ENCODE peak calls at places on chromosome 9, in six cellular contexts. One of them, this sample, is unnamed.

GRCh38 chr9:16360247-16360646 is 510.2 kb downstream of the BNC2 start:
- DNase-seq in fibroblast of lung: no peak
- DNase-seq in adrenal gland: no peak
- DNase-seq in GM06990: no peak
- DNase-seq in endodermal cell: no peak
- DNase-seq in colonic mucosa: no peak
- DNase-seq in this sample: no peak

GRCh38 chr9:122071716-122072115 is 21.4 kb downstream of the TTLL11 start:
- DNase-seq in fibroblast of lung: no peak
- DNase-seq in adrenal gland: no peak
- DNase-seq in GM06990: no peak
- DNase-seq in endodermal cell: no peak
- DNase-seq in colonic mucosa: no peak
- DNase-seq in this sample: no peak

GRCh38 chr9:126701820-126702500 is 88.2 kb downstream of the LMX1B start:
- DNase-seq in fibroblast of lung: no peak
- DNase-seq in adrenal gland: no peak
- DNase-seq in GM06990: no peak
- DNase-seq in endodermal cell: peak
- DNase-seq in colonic mucosa: no peak
- DNase-seq in this sample: no peak

GRCh38 chr9:80951675-80952074 is 737.7 kb downstream of the TLE1 start:
- DNase-seq in fibroblast of lung: peak
- DNase-seq in adrenal gland: no peak
- DNase-seq in GM06990: no peak
- DNase-seq in endodermal cell: no peak
- DNase-seq in colonic mucosa: no peak
- DNase-seq in this sample: peak

GRCh38 chr9:91515074-91515687 is 91.5 kb upstream of the NFIL3 start:
- DNase-seq in fibroblast of lung: peak
- DNase-seq in adrenal gland: peak
- DNase-seq in GM06990: peak
- DNase-seq in endodermal cell: no peak
- DNase-seq in colonic mucosa: no peak
- DNase-seq in this sample: peak

GRCh38 chr9:33329996-33330395 is 39.7 kb downstream of the NFX1 start:
- DNase-seq in fibroblast of lung: peak
- DNase-seq in adrenal gland: no peak
- DNase-seq in GM06990: no peak
- DNase-seq in endodermal cell: no peak
- DNase-seq in colonic mucosa: peak
- DNase-seq in this sample: no peak

GRCh38 chr9:137482094-137482781 is 23.1 kb upstream of the NSMF start:
- DNase-seq in fibroblast of lung: peak
- DNase-seq in adrenal gland: peak
- DNase-seq in GM06990: no peak
- DNase-seq in endodermal cell: no peak
- DNase-seq in colonic mucosa: no peak
- DNase-seq in this sample: peak

GRCh38 chr9:5626727-5627634 is 1.9 kb upstream of the RIC1 start:
- DNase-seq in fibroblast of lung: peak
- DNase-seq in adrenal gland: peak
- DNase-seq in GM06990: peak
- DNase-seq in endodermal cell: no peak
- DNase-seq in colonic mucosa: peak
- DNase-seq in this sample: peak

GRCh38 chr9:136625101-136626065 is 37.3 kb upstream of the EGFL7 start:
- DNase-seq in fibroblast of lung: peak
- DNase-seq in adrenal gland: peak
- DNase-seq in GM06990: no peak
- DNase-seq in endodermal cell: peak
- DNase-seq in colonic mucosa: peak
- DNase-seq in this sample: peak

GRCh38 chr9:121439711-121440110 is 59.9 kb downstream of the GGTA1 start:
- DNase-seq in fibroblast of lung: no peak
- DNase-seq in adrenal gland: no peak
- DNase-seq in GM06990: no peak
- DNase-seq in endodermal cell: no peak
- DNase-seq in colonic mucosa: no peak
- DNase-seq in this sample: no peak

GRCh38 chr9:113475031-113475430 is 11.5 kb downstream of the RGS3 start:
- DNase-seq in fibroblast of lung: no peak
- DNase-seq in adrenal gland: peak
- DNase-seq in GM06990: no peak
- DNase-seq in endodermal cell: peak
- DNase-seq in colonic mucosa: no peak
- DNase-seq in this sample: no peak

GRCh38 chr9:107874591-107875374 is 385.2 kb upstream of the KLF4 start:
- DNase-seq in fibroblast of lung: no peak
- DNase-seq in adrenal gland: no peak
- DNase-seq in GM06990: peak
- DNase-seq in endodermal cell: no peak
- DNase-seq in colonic mucosa: no peak
- DNase-seq in this sample: no peak

GRCh38 chr9:18767141-18767540 is 265.9 kb downstream of the SAXO1 start:
- DNase-seq in fibroblast of lung: peak
- DNase-seq in adrenal gland: no peak
- DNase-seq in GM06990: no peak
- DNase-seq in endodermal cell: no peak
- DNase-seq in colonic mucosa: no peak
- DNase-seq in this sample: no peak

GRCh38 chr9:20972684-20973083 is 58.8 kb downstream of the HACD4 start:
- DNase-seq in fibroblast of lung: no peak
- DNase-seq in adrenal gland: no peak
- DNase-seq in GM06990: no peak
- DNase-seq in endodermal cell: no peak
- DNase-seq in colonic mucosa: no peak
- DNase-seq in this sample: no peak

GRCh38 chr9:129509508-129509907 is 111.4 kb downstream of the C9orf50 start:
- DNase-seq in fibroblast of lung: peak
- DNase-seq in adrenal gland: no peak
- DNase-seq in GM06990: no peak
- DNase-seq in endodermal cell: no peak
- DNase-seq in colonic mucosa: no peak
- DNase-seq in this sample: peak

GRCh38 chr9:91192379-91192775 is 169.3 kb downstream of the AUH start:
- DNase-seq in fibroblast of lung: peak
- DNase-seq in adrenal gland: peak
- DNase-seq in GM06990: no peak
- DNase-seq in endodermal cell: no peak
- DNase-seq in colonic mucosa: no peak
- DNase-seq in this sample: peak

GRCh38 chr9:132802121-132802795 is 75.8 kb downstream of the AK8 start:
- DNase-seq in fibroblast of lung: no peak
- DNase-seq in adrenal gland: peak
- DNase-seq in GM06990: no peak
- DNase-seq in endodermal cell: peak
- DNase-seq in colonic mucosa: no peak
- DNase-seq in this sample: no peak

GRCh38 chr9:78507008-78507407 is 210.1 kb downstream of the PSAT1 start:
- DNase-seq in fibroblast of lung: no peak
- DNase-seq in adrenal gland: no peak
- DNase-seq in GM06990: no peak
- DNase-seq in endodermal cell: no peak
- DNase-seq in colonic mucosa: no peak
- DNase-seq in this sample: no peak

GRCh38 chr9:78694950-78695349 is 398.0 kb downstream of the PSAT1 start:
- DNase-seq in fibroblast of lung: no peak
- DNase-seq in adrenal gland: no peak
- DNase-seq in GM06990: no peak
- DNase-seq in endodermal cell: peak
- DNase-seq in colonic mucosa: no peak
- DNase-seq in this sample: no peak

GRCh38 chr9:37564114-37564513 is 12.1 kb downstream of the FBXO10 start:
- DNase-seq in fibroblast of lung: no peak
- DNase-seq in adrenal gland: no peak
- DNase-seq in GM06990: no peak
- DNase-seq in endodermal cell: no peak
- DNase-seq in colonic mucosa: no peak
- DNase-seq in this sample: no peak

GRCh38 chr9:101605547-101605946 is 10.8 kb upstream of the PPP3R2 start:
- DNase-seq in fibroblast of lung: no peak
- DNase-seq in adrenal gland: no peak
- DNase-seq in GM06990: no peak
- DNase-seq in endodermal cell: no peak
- DNase-seq in colonic mucosa: no peak
- DNase-seq in this sample: no peak

GRCh38 chr9:81477669-81478068 is 211.7 kb downstream of the TLE1 start:
- DNase-seq in fibroblast of lung: no peak
- DNase-seq in adrenal gland: no peak
- DNase-seq in GM06990: no peak
- DNase-seq in endodermal cell: no peak
- DNase-seq in colonic mucosa: no peak
- DNase-seq in this sample: no peak

GRCh38 chr9:117276444-117276843 is 138.4 kb downstream of the ASTN2 start:
- DNase-seq in fibroblast of lung: no peak
- DNase-seq in adrenal gland: peak
- DNase-seq in GM06990: no peak
- DNase-seq in endodermal cell: no peak
- DNase-seq in colonic mucosa: no peak
- DNase-seq in this sample: no peak

GRCh38 chr9:20570756-20571155 is 51.5 kb downstream of the MLLT3 start:
- DNase-seq in fibroblast of lung: peak
- DNase-seq in adrenal gland: no peak
- DNase-seq in GM06990: no peak
- DNase-seq in endodermal cell: no peak
- DNase-seq in colonic mucosa: no peak
- DNase-seq in this sample: no peak

GRCh38 chr9:127612993-127613954 is 1.2 kb downstream of the STXBP1 start:
- DNase-seq in fibroblast of lung: peak
- DNase-seq in adrenal gland: peak
- DNase-seq in GM06990: peak
- DNase-seq in endodermal cell: peak
- DNase-seq in colonic mucosa: peak
- DNase-seq in this sample: peak

GRCh38 chr9:4397917-4398316 is 92.4 kb upstream of the SLC1A1 start:
- DNase-seq in fibroblast of lung: peak
- DNase-seq in adrenal gland: no peak
- DNase-seq in GM06990: no peak
- DNase-seq in endodermal cell: no peak
- DNase-seq in colonic mucosa: no peak
- DNase-seq in this sample: no peak

GRCh38 chr9:93028448-93029006 is 30.0 kb upstream of the SUSD3 start:
- DNase-seq in fibroblast of lung: no peak
- DNase-seq in adrenal gland: no peak
- DNase-seq in GM06990: no peak
- DNase-seq in endodermal cell: no peak
- DNase-seq in colonic mucosa: no peak
- DNase-seq in this sample: no peak

GRCh38 chr9:98678244-98678842 is 30.4 kb downstream of the GABBR2 start:
- DNase-seq in fibroblast of lung: no peak
- DNase-seq in adrenal gland: no peak
- DNase-seq in GM06990: no peak
- DNase-seq in endodermal cell: peak
- DNase-seq in colonic mucosa: no peak
- DNase-seq in this sample: peak
- TF ChIP-seq CTCF in fibroblast of lung: peak
- TF ChIP-seq CTCF in adrenal gland: no peak
- TF ChIP-seq CTCF in GM06990: peak
- TF ChIP-seq CTCF in endodermal cell: peak
- TF ChIP-seq CTCF in colonic mucosa: peak
- TF ChIP-seq CTCF in this sample: peak

GRCh38 chr9:76835571-76836283 is 70.2 kb downstream of the PRUNE2 start:
- DNase-seq in fibroblast of lung: peak
- DNase-seq in adrenal gland: no peak
- DNase-seq in GM06990: no peak
- DNase-seq in endodermal cell: no peak
- DNase-seq in colonic mucosa: no peak
- DNase-seq in this sample: no peak
- H3K4me3 ChIP-seq in fibroblast of lung: peak
- H3K4me3 ChIP-seq in adrenal gland: no peak
- H3K4me3 ChIP-seq in GM06990: no peak
- H3K4me3 ChIP-seq in endodermal cell: no peak
- H3K4me3 ChIP-seq in colonic mucosa: no peak
- H3K4me3 ChIP-seq in this sample: no peak

GRCh38 chr9:135619599-135619886 is 19.8 kb downstream of the GLT6D1 start:
- DNase-seq in fibroblast of lung: no peak
- DNase-seq in adrenal gland: no peak
- DNase-seq in GM06990: no peak
- DNase-seq in endodermal cell: no peak
- DNase-seq in colonic mucosa: no peak
- DNase-seq in this sample: no peak

GRCh38 chr9:135616621-135617537 is 22.5 kb downstream of the GLT6D1 start:
- DNase-seq in fibroblast of lung: no peak
- DNase-seq in adrenal gland: no peak
- DNase-seq in GM06990: no peak
- DNase-seq in endodermal cell: no peak
- DNase-seq in colonic mucosa: no peak
- DNase-seq in this sample: no peak

GRCh38 chr9:135618866-135619598 is 20.3 kb downstream of the GLT6D1 start:
- DNase-seq in fibroblast of lung: no peak
- DNase-seq in adrenal gland: no peak
- DNase-seq in GM06990: no peak
- DNase-seq in endodermal cell: no peak
- DNase-seq in colonic mucosa: no peak
- DNase-seq in this sample: no peak

GRCh38 chr9:135617538-135617900 is 21.8 kb downstream of the GLT6D1 start:
- DNase-seq in fibroblast of lung: no peak
- DNase-seq in adrenal gland: no peak
- DNase-seq in GM06990: no peak
- DNase-seq in endodermal cell: no peak
- DNase-seq in colonic mucosa: no peak
- DNase-seq in this sample: no peak

GRCh38 chr9:135617991-135618411 is 21.3 kb downstream of the GLT6D1 start:
- DNase-seq in fibroblast of lung: no peak
- DNase-seq in adrenal gland: no peak
- DNase-seq in GM06990: no peak
- DNase-seq in endodermal cell: no peak
- DNase-seq in colonic mucosa: no peak
- DNase-seq in this sample: no peak
- TF ChIP-seq CTCF in fibroblast of lung: no peak
- TF ChIP-seq CTCF in adrenal gland: no peak
- TF ChIP-seq CTCF in GM06990: no peak
- TF ChIP-seq CTCF in endodermal cell: no peak
- TF ChIP-seq CTCF in colonic mucosa: no peak
- TF ChIP-seq CTCF in this sample: no peak

GRCh38 chr9:131654857-131655577 is 84.9 kb downstream of the RAPGEF1 start:
- DNase-seq in fibroblast of lung: no peak
- DNase-seq in adrenal gland: no peak
- DNase-seq in GM06990: no peak
- DNase-seq in endodermal cell: no peak
- DNase-seq in colonic mucosa: peak
- DNase-seq in this sample: no peak

GRCh38 chr9:131651160-131651559 is 88.7 kb downstream of the RAPGEF1 start:
- DNase-seq in fibroblast of lung: no peak
- DNase-seq in adrenal gland: no peak
- DNase-seq in GM06990: no peak
- DNase-seq in endodermal cell: no peak
- DNase-seq in colonic mucosa: no peak
- DNase-seq in this sample: no peak

GRCh38 chr9:131651599-131651998 is 88.3 kb downstream of the RAPGEF1 start:
- DNase-seq in fibroblast of lung: peak
- DNase-seq in adrenal gland: no peak
- DNase-seq in GM06990: no peak
- DNase-seq in endodermal cell: no peak
- DNase-seq in colonic mucosa: no peak
- DNase-seq in this sample: peak

GRCh38 chr9:131649646-131650045 is 90.2 kb downstream of the RAPGEF1 start:
- DNase-seq in fibroblast of lung: no peak
- DNase-seq in adrenal gland: no peak
- DNase-seq in GM06990: no peak
- DNase-seq in endodermal cell: no peak
- DNase-seq in colonic mucosa: no peak
- DNase-seq in this sample: no peak

GRCh38 chr9:131650254-131650653 is 89.6 kb downstream of the RAPGEF1 start:
- DNase-seq in fibroblast of lung: peak
- DNase-seq in adrenal gland: peak
- DNase-seq in GM06990: no peak
- DNase-seq in endodermal cell: no peak
- DNase-seq in colonic mucosa: no peak
- DNase-seq in this sample: no peak
- H3K4me3 ChIP-seq in fibroblast of lung: no peak
- H3K4me3 ChIP-seq in adrenal gland: no peak
- H3K4me3 ChIP-seq in GM06990: no peak
- H3K4me3 ChIP-seq in endodermal cell: no peak
- H3K4me3 ChIP-seq in colonic mucosa: no peak
- H3K4me3 ChIP-seq in this sample: no peak